ENCODE peak calls at places on chromosomes 11 and 22, in seven cellular contexts. One of them, this sample, is unnamed.

GRCh38 chr11:95024958-95025357 is at the start of gene KDM4E:
- DNase-seq in GM23338: no peak
- DNase-seq in IMR-90: no peak
- DNase-seq in OCI-LY7: no peak
- DNase-seq in right atrium auricular region: no peak
- DNase-seq in pancreas: no peak
- DNase-seq in CD8-positive, alpha-beta T cell: no peak
- DNase-seq in this sample: no peak

GRCh38 chr11:108768370-108768769 is 103.5 kb downstream of the DDX10 start:
- DNase-seq in CD8-positive, alpha-beta T cell: no peak
- DNase-seq in pancreas: no peak
- DNase-seq in GM23338: no peak
- DNase-seq in IMR-90: peak
- DNase-seq in OCI-LY7: no peak
- DNase-seq in right atrium auricular region: no peak
- DNase-seq in this sample: no peak

GRCh38 chr11:17560281-17561110 is 13.4 kb downstream of the OTOG start:
- DNase-seq in pancreas: peak
- DNase-seq in right atrium auricular region: no peak
- DNase-seq in OCI-LY7: no peak
- DNase-seq in IMR-90: no peak
- DNase-seq in GM23338: no peak
- DNase-seq in CD8-positive, alpha-beta T cell: no peak
- DNase-seq in this sample: no peak

GRCh38 chr11:86740628-86741488 is 59.5 kb upstream of the PRSS23 start:
- DNase-seq in GM23338: peak
- DNase-seq in IMR-90: peak
- DNase-seq in CD8-positive, alpha-beta T cell: no peak
- DNase-seq in right atrium auricular region: peak
- DNase-seq in pancreas: peak
- DNase-seq in OCI-LY7: no peak
- DNase-seq in this sample: no peak

GRCh38 chr11:74157169-74157568 is 13.6 kb downstream of the C2CD3 start:
- DNase-seq in OCI-LY7: no peak
- DNase-seq in right atrium auricular region: no peak
- DNase-seq in pancreas: no peak
- DNase-seq in GM23338: no peak
- DNase-seq in IMR-90: peak
- DNase-seq in CD8-positive, alpha-beta T cell: no peak
- DNase-seq in this sample: no peak

GRCh38 chr11:86934263-86934932 is 20.8 kb downstream of the FZD4 start:
- DNase-seq in CD8-positive, alpha-beta T cell: no peak
- DNase-seq in pancreas: no peak
- DNase-seq in GM23338: no peak
- DNase-seq in right atrium auricular region: no peak
- DNase-seq in OCI-LY7: no peak
- DNase-seq in IMR-90: no peak
- DNase-seq in this sample: no peak

GRCh38 chr11:68893282-68893681 is 10.3 kb downstream of the MRPL21 start:
- DNase-seq in GM23338: no peak
- DNase-seq in OCI-LY7: no peak
- DNase-seq in CD8-positive, alpha-beta T cell: no peak
- DNase-seq in IMR-90: no peak
- DNase-seq in right atrium auricular region: no peak
- DNase-seq in pancreas: no peak
- DNase-seq in this sample: no peak

GRCh38 chr11:65791719-65792213 is 4.9 kb downstream of the OVOL1 start:
- DNase-seq in CD8-positive, alpha-beta T cell: peak
- DNase-seq in pancreas: no peak
- DNase-seq in right atrium auricular region: no peak
- DNase-seq in IMR-90: no peak
- DNase-seq in GM23338: no peak
- DNase-seq in OCI-LY7: peak
- DNase-seq in this sample: no peak

GRCh38 chr11:76709259-76709658 is 38.7 kb upstream of the LRRC32 start:
- DNase-seq in IMR-90: no peak
- DNase-seq in right atrium auricular region: no peak
- DNase-seq in pancreas: no peak
- DNase-seq in GM23338: no peak
- DNase-seq in CD8-positive, alpha-beta T cell: no peak
- DNase-seq in OCI-LY7: no peak
- DNase-seq in this sample: no peak

GRCh38 chr22:49406047-49406650 is 421.5 kb downstream of the BRD1 start:
- DNase-seq in IMR-90: no peak
- DNase-seq in CD8-positive, alpha-beta T cell: no peak
- DNase-seq in OCI-LY7: no peak
- DNase-seq in GM23338: no peak
- DNase-seq in pancreas: no peak
- DNase-seq in right atrium auricular region: peak
- DNase-seq in this sample: peak

GRCh38 chr11:82682003-82682751 is 51.5 kb downstream of the FAM181B start:
- DNase-seq in IMR-90: peak
- DNase-seq in CD8-positive, alpha-beta T cell: no peak
- DNase-seq in right atrium auricular region: no peak
- DNase-seq in GM23338: peak
- DNase-seq in pancreas: no peak
- DNase-seq in OCI-LY7: peak
- DNase-seq in this sample: no peak

GRCh38 chr11:73182824-73183321 is 35.2 kb upstream of the P2RY2 start:
- DNase-seq in OCI-LY7: no peak
- DNase-seq in IMR-90: no peak
- DNase-seq in CD8-positive, alpha-beta T cell: no peak
- DNase-seq in right atrium auricular region: no peak
- DNase-seq in GM23338: peak
- DNase-seq in pancreas: peak
- DNase-seq in this sample: no peak

GRCh38 chr22:23070418-23071162 is at the start of gene GNAZ:
- DNase-seq in right atrium auricular region: no peak
- DNase-seq in GM23338: peak
- DNase-seq in OCI-LY7: peak
- DNase-seq in IMR-90: no peak
- DNase-seq in pancreas: no peak
- DNase-seq in CD8-positive, alpha-beta T cell: peak
- DNase-seq in this sample: no peak

GRCh38 chr22:19554834-19555404 is 30.7 kb upstream of the CLDN5 start:
- DNase-seq in right atrium auricular region: no peak
- DNase-seq in pancreas: no peak
- DNase-seq in IMR-90: peak
- DNase-seq in CD8-positive, alpha-beta T cell: no peak
- DNase-seq in OCI-LY7: no peak
- DNase-seq in GM23338: peak
- DNase-seq in this sample: no peak

GRCh38 chr11:22752908-22753310 is 76.7 kb downstream of the SVIP start:
- DNase-seq in OCI-LY7: no peak
- DNase-seq in CD8-positive, alpha-beta T cell: no peak
- DNase-seq in GM23338: no peak
- DNase-seq in IMR-90: no peak
- DNase-seq in pancreas: no peak
- DNase-seq in right atrium auricular region: no peak
- DNase-seq in this sample: no peak

GRCh38 chr11:100816823-100817222 is 129.7 kb downstream of the ARHGAP42 start:
- DNase-seq in GM23338: no peak
- DNase-seq in IMR-90: peak
- DNase-seq in CD8-positive, alpha-beta T cell: no peak
- DNase-seq in pancreas: no peak
- DNase-seq in OCI-LY7: no peak
- DNase-seq in right atrium auricular region: no peak
- DNase-seq in this sample: no peak

GRCh38 chr11:3747704-3748103 is 49.6 kb downstream of the NUP98 start:
- DNase-seq in GM23338: no peak
- DNase-seq in right atrium auricular region: no peak
- DNase-seq in OCI-LY7: no peak
- DNase-seq in IMR-90: peak
- DNase-seq in pancreas: no peak
- DNase-seq in CD8-positive, alpha-beta T cell: no peak
- DNase-seq in this sample: no peak

GRCh38 chr11:66868726-66869291 is 11.9 kb downstream of the LRFN4 start:
- DNase-seq in CD8-positive, alpha-beta T cell: peak
- DNase-seq in GM23338: peak
- DNase-seq in pancreas: peak
- DNase-seq in OCI-LY7: peak
- DNase-seq in right atrium auricular region: no peak
- DNase-seq in IMR-90: no peak
- DNase-seq in this sample: no peak

GRCh38 chr11:76674517-76675400 is 4.2 kb upstream of the LRRC32 start:
- DNase-seq in pancreas: no peak
- DNase-seq in GM23338: peak
- DNase-seq in CD8-positive, alpha-beta T cell: no peak
- DNase-seq in right atrium auricular region: no peak
- DNase-seq in OCI-LY7: peak
- DNase-seq in IMR-90: no peak
- DNase-seq in this sample: no peak

GRCh38 chr22:40764743-40765441 is 54.3 kb downstream of the SLC25A17 start:
- DNase-seq in GM23338: no peak
- DNase-seq in CD8-positive, alpha-beta T cell: peak
- DNase-seq in IMR-90: no peak
- DNase-seq in right atrium auricular region: no peak
- DNase-seq in pancreas: no peak
- DNase-seq in OCI-LY7: peak
- DNase-seq in this sample: no peak

GRCh38 chr11:128939591-128939990 is 3.1 kb downstream of the TP53AIP1 start:
- DNase-seq in OCI-LY7: no peak
- DNase-seq in right atrium auricular region: no peak
- DNase-seq in GM23338: no peak
- DNase-seq in CD8-positive, alpha-beta T cell: no peak
- DNase-seq in pancreas: no peak
- DNase-seq in IMR-90: peak
- DNase-seq in this sample: no peak

DNA sequence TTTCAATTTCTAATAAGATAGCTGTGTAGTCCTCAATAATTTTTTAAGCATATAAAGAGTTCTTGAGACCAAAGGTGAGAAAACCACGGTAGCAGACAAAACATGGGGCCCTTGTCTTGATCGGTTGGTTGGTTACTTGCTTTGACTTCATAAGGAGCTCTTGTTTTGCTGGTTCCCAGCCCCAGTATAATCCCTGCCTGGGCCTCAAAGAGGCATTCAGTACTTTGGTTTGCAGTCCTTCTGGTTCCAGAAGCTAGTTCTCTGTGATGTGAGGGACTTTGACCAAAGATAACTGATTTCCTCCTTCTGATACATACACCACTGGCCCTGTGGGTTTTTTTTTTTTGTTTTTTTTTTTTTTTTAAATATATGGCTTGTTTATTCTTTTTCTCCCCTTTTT is 17.1 kb downstream of the MARK2 start:
- DNase-seq in GM23338: no peak
- DNase-seq in right atrium auricular region: no peak
- DNase-seq in OCI-LY7: no peak
- DNase-seq in IMR-90: no peak
- DNase-seq in CD8-positive, alpha-beta T cell: no peak
- DNase-seq in pancreas: no peak
- DNase-seq in this sample: no peak
- H3K27ac ChIP-seq in GM23338: peak
- H3K27ac ChIP-seq in right atrium auricular region: no peak
- H3K27ac ChIP-seq in OCI-LY7: no peak
- H3K27ac ChIP-seq in IMR-90: no peak
- H3K27ac ChIP-seq in CD8-positive, alpha-beta T cell: no peak
- H3K27ac ChIP-seq in pancreas: no peak
- H3K27ac ChIP-seq in this sample: no peak

GRCh38 chr11:61950035-61950547 is at the start of gene BEST1:
- DNase-seq in CD8-positive, alpha-beta T cell: no peak
- DNase-seq in pancreas: no peak
- DNase-seq in right atrium auricular region: no peak
- DNase-seq in OCI-LY7: no peak
- DNase-seq in IMR-90: no peak
- DNase-seq in GM23338: no peak
- DNase-seq in this sample: peak
- H3K4me3 ChIP-seq in CD8-positive, alpha-beta T cell: no peak
- H3K4me3 ChIP-seq in pancreas: no peak
- H3K4me3 ChIP-seq in right atrium auricular region: no peak
- H3K4me3 ChIP-seq in OCI-LY7: no peak
- H3K4me3 ChIP-seq in IMR-90: no peak
- H3K4me3 ChIP-seq in GM23338: no peak
- H3K4me3 ChIP-seq in this sample: peak

DNA sequence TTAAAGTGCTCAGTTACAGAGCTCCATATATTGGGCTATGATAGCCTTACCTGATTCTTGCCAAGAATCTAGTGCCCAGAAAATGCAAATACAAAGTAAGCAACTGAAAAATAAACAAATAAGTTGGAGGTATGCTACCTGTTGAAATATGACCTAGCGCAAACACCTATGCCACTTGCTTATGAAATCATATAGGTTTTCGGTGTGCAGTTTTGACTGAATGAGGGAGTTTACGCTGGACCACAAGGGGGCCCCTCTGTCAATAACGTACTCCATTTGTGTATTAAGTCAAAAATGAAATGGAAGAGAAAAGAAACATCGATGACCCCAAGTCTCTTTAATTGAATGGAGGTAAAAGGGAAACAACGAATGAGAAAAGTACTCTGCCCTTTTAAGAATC is 84.9 kb upstream of the TRIM77 start:
- DNase-seq in pancreas: no peak
- DNase-seq in OCI-LY7: no peak
- DNase-seq in CD8-positive, alpha-beta T cell: no peak
- DNase-seq in GM23338: no peak
- DNase-seq in right atrium auricular region: no peak
- DNase-seq in IMR-90: no peak
- DNase-seq in this sample: no peak
- TF ChIP-seq CTCF in pancreas: no peak
- TF ChIP-seq CTCF in OCI-LY7: peak
- TF ChIP-seq CTCF in CD8-positive, alpha-beta T cell: no peak
- TF ChIP-seq CTCF in GM23338: peak
- TF ChIP-seq CTCF in right atrium auricular region: no peak
- TF ChIP-seq CTCF in IMR-90: peak
- TF ChIP-seq CTCF in this sample: no peak

GRCh38 chr22:33909906-33910305 is 10.4 kb downstream of the LARGE1 start:
- DNase-seq in CD8-positive, alpha-beta T cell: no peak
- DNase-seq in GM23338: no peak
- DNase-seq in IMR-90: no peak
- DNase-seq in right atrium auricular region: no peak
- DNase-seq in pancreas: no peak
- DNase-seq in OCI-LY7: no peak
- DNase-seq in this sample: no peak

GRCh38 chr22:33914131-33914530 is 6.1 kb downstream of the LARGE1 start:
- DNase-seq in right atrium auricular region: no peak
- DNase-seq in OCI-LY7: no peak
- DNase-seq in pancreas: no peak
- DNase-seq in GM23338: no peak
- DNase-seq in IMR-90: no peak
- DNase-seq in CD8-positive, alpha-beta T cell: no peak
- DNase-seq in this sample: no peak

GRCh38 chr22:33909075-33909458 is 11.2 kb downstream of the LARGE1 start:
- DNase-seq in OCI-LY7: no peak
- DNase-seq in right atrium auricular region: no peak
- DNase-seq in GM23338: no peak
- DNase-seq in CD8-positive, alpha-beta T cell: no peak
- DNase-seq in IMR-90: peak
- DNase-seq in pancreas: no peak
- DNase-seq in this sample: no peak

GRCh38 chr22:33914699-33915098 is 5.6 kb downstream of the LARGE1 start:
- DNase-seq in OCI-LY7: no peak
- DNase-seq in IMR-90: no peak
- DNase-seq in right atrium auricular region: no peak
- DNase-seq in CD8-positive, alpha-beta T cell: no peak
- DNase-seq in pancreas: no peak
- DNase-seq in GM23338: peak
- DNase-seq in this sample: no peak

DNA sequence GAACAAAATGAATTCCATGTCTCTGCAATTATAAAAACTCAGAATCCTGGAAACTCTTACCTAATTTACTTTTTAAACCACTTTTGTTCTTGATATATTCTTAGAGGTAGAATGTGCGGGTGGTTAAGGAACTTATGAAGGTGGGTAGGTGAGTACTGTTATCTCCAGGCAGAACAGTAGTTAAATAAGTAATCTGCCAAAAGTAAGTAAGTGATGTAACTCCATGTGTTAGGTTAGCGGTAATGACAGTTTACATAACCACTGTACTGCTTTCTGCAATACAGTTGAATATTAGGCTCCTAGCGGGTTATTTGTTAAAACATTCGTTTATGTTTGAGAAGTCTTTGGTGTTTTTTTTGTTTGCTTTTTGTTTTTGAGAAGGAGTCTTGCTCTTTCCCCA is 7.1 kb downstream of the LARGE1 start:
- DNase-seq in right atrium auricular region: no peak
- DNase-seq in pancreas: no peak
- DNase-seq in IMR-90: no peak
- DNase-seq in CD8-positive, alpha-beta T cell: no peak
- DNase-seq in GM23338: no peak
- DNase-seq in OCI-LY7: no peak
- DNase-seq in this sample: no peak
- H3K27ac ChIP-seq in right atrium auricular region: no peak
- H3K27ac ChIP-seq in pancreas: no peak
- H3K27ac ChIP-seq in IMR-90: no peak
- H3K27ac ChIP-seq in CD8-positive, alpha-beta T cell: no peak
- H3K27ac ChIP-seq in GM23338: no peak
- H3K27ac ChIP-seq in OCI-LY7: no peak
- H3K27ac ChIP-seq in this sample: no peak

This sample was measured in dorsolateral prefrontal cortex.